ENCODE peak calls at places on chromosome 2, in ten cellular contexts. M is NCI-H146; S is GM23248; W is NCI-H748 treated with DMSO at 0.1 percent for 48 hours; X is Caco-2; O is CD8-positive, alpha-beta T cell; V is MCF 10A; R is KG1; P is foreskin fibroblast; L is right atrium auricular region. B is an unnamed sample.

GRCh38 chr2:68466361-68466777 is 725 bp downstream of the FBXO48 start:
- DNase-seq in O (peak; percentile 42), W (no peak), R (no peak), L (no peak), M (no peak), V (peak; percentile 70), X (no peak), P (peak; percentile 77), S (peak; percentile 90), B (peak; percentile 65)

GRCh38 chr2:121427187-121427689 is 103.4 kb upstream of the RNU4ATAC start:
- DNase-seq in W (no peak), V (peak; percentile 46), P (no peak), R (no peak), S (no peak), M (no peak), X (no peak), L (no peak), O (no peak), B (no peak)

GRCh38 chr2:158496986-158497385 is 40.2 kb downstream of the PKP4 start:
- DNase-seq in S (no peak), O (no peak), V (no peak), M (no peak), X (no peak), L (no peak), W (no peak), P (no peak), R (no peak), B (no peak)

GRCh38 chr2:68548396-68548795 is 81.0 kb downstream of the APLF start:
- DNase-seq in S (peak; percentile 4), R (no peak), O (no peak), P (peak; percentile 19), M (no peak), W (no peak), L (no peak), V (peak; percentile 31), X (no peak), B (no peak)

GRCh38 chr2:36808386-36808785 is 111.9 kb downstream of the VIT start:
- DNase-seq in R (no peak), X (no peak), M (no peak), P (no peak), L (no peak), V (no peak), S (no peak), O (no peak), W (no peak), B (no peak)

GRCh38 chr2:239518286-239519080 is 117.7 kb upstream of the HDAC4 start:
- DNase-seq in M (no peak), L (no peak), V (no peak), W (no peak), P (no peak), R (no peak), X (no peak), O (no peak), S (no peak), B (no peak)

GRCh38 chr2:129984426-129984825 is 5.0 kb downstream of the RAB6C start:
- DNase-seq in X (no peak), M (no peak), R (no peak), P (no peak), O (no peak), S (no peak), V (no peak), L (no peak), W (no peak), B (no peak)

GRCh38 chr2:230422149-230422548 is 6.1 kb downstream of the SP100 start:
- DNase-seq in V (no peak), O (no peak), M (no peak), L (no peak), X (no peak), W (no peak), R (no peak), P (no peak), S (no peak), B (no peak)

GRCh38 chr2:57850415-57851130 is 196.0 kb upstream of the VRK2 start:
- DNase-seq in P (no peak), W (no peak), O (no peak), V (no peak), S (no peak), X (no peak), R (no peak), L (no peak), M (no peak), B (no peak)

GRCh38 chr2:159759577-159759976 is 38.4 kb downstream of the CD302 start:
- DNase-seq in L (no peak), W (no peak), S (no peak), O (no peak), P (no peak), R (no peak), V (no peak), M (no peak), X (no peak), B (no peak)

GRCh38 chr2:240647503-240648154 is 22.3 kb downstream of the GPR35 start:
- DNase-seq in L (peak; percentile 36), M (no peak), P (no peak), X (no peak), R (no peak), S (no peak), V (no peak), W (no peak), O (no peak), B (no peak)

GRCh38 chr2:38267270-38267925 is 109.7 kb downstream of the ATL2 start:
- DNase-seq in R (no peak), L (no peak), V (no peak), M (no peak), P (no peak), X (no peak), O (no peak), S (peak; percentile 10), W (no peak), B (no peak)

GRCh38 chr2:231200805-231201474 is 2.5 kb downstream of the ARMC9 start:
- DNase-seq in L (no peak), M (no peak), O (no peak), W (no peak), R (no peak), P (peak; percentile 74), S (peak; percentile 75), V (peak; percentile 60), X (no peak), B (peak; percentile 80)

GRCh38 chr2:229445501-229446294 is 174.6 kb upstream of the PID1 start:
- DNase-seq in S (peak; percentile 78), P (peak; percentile 74), X (no peak), O (no peak), V (peak; percentile 39), L (peak; percentile 76), R (no peak), M (no peak), W (no peak), B (no peak)

GRCh38 chr2:97011977-97012569 is 25.7 kb upstream of the FAM178B start:
- DNase-seq in S (peak; percentile 75), O (no peak), L (no peak), X (no peak), P (peak; percentile 70), M (peak; percentile 55), V (peak; percentile 60), W (peak; percentile 10), R (no peak), B (peak; percentile 36)

GRCh38 chr2:45834372-45834771 is 182.9 kb downstream of the PRKCE start:
- DNase-seq in W (no peak), V (no peak), R (no peak), X (no peak), O (no peak), S (no peak), L (no peak), M (no peak), P (no peak), B (no peak)

GRCh38 chr2:46829240-46829970 is 86.2 kb downstream of the MCFD2 start:
- DNase-seq in O (no peak), S (no peak), X (no peak), P (no peak), R (no peak), V (no peak), W (no peak), L (no peak), M (no peak), B (no peak)

GRCh38 chr2:218897394-218898108 is 16.9 kb downstream of the WNT10A start:
- DNase-seq in S (no peak), V (peak; percentile 18), O (no peak), P (no peak), L (peak; percentile 44), X (peak; percentile 70), R (no peak), W (peak; percentile 26), M (no peak), B (no peak)

GRCh38 chr2:207483477-207483876 is 46.3 kb upstream of the CREB1 start:
- DNase-seq in V (no peak), M (no peak), R (no peak), S (no peak), L (no peak), O (no peak), W (no peak), X (no peak), P (no peak), B (no peak)